ENCODE peak calls at places on chromosomes 6 and 20, in five cellular contexts. F, A, L, P and Z are unnamed samples.
A peak's percentile ranks its signal among the peaks of the same experiment; 100 is the strongest.

GRCh38 chr6:147935656-147936055 is 407.0 kb upstream of the SASH1 start:
- DNase-seq in F (no peak), A (no peak), L (no peak), P (no peak), Z (no peak)

GRCh38 chr6:130647221-130647620 is 180.0 kb upstream of the SMLR1 start:
- DNase-seq in F (no peak), A (no peak), L (no peak), P (no peak), Z (no peak)

GRCh38 chr20:47489448-47489872 is 12.2 kb upstream of the NCOA3 start:
- DNase-seq in F (no peak), A (no peak), L (peak; percentile 50), P (no peak), Z (peak; percentile 58)

GRCh38 chr6:158287047-158287446 is 25.2 kb upstream of the TULP4 start:
- DNase-seq in F (no peak), A (no peak), L (no peak), P (no peak), Z (no peak)

GRCh38 chr6:11806561-11807317 is 28.1 kb upstream of the ADTRP start:
- DNase-seq in F (no peak), A (no peak), L (no peak), P (no peak), Z (no peak)

GRCh38 chr20:43571771-43572170 is 12.9 kb downstream of the SGK2 start:
- DNase-seq in F (no peak), A (no peak), L (no peak), P (no peak), Z (no peak)

GRCh38 chr20:1377341-1377871 is 15.4 kb downstream of the FKBP1A start:
- DNase-seq in F (no peak), A (no peak), L (no peak), P (no peak), Z (no peak)

GRCh38 chr20:58542411-58543095 is 27.4 kb upstream of the APCDD1L start:
- DNase-seq in F (no peak), A (no peak), L (no peak), P (no peak), Z (no peak)

GRCh38 chr6:22521035-22521434 is 48.3 kb upstream of the HDGFL1 start:
- DNase-seq in F (no peak), A (no peak), L (no peak), P (no peak), Z (no peak)

GRCh38 chr6:144063744-144064401 is 31.5 kb downstream of the SF3B5 start:
- DNase-seq in F (peak; percentile 88), A (no peak), L (peak; percentile 89), P (no peak), Z (peak; percentile 89)

GRCh38 chr6:166898910-166899309 is 57.4 kb downstream of the RNASET2 start:
- DNase-seq in F (no peak), A (no peak), L (no peak), P (no peak), Z (no peak)